ENCODE peak calls at places on chromosomes 2 and 18, in ten cellular contexts. I, G, D, Q, T, X, V, E, L and U are unnamed samples.

GRCh38 chr2:19810148-19810547 is 91.6 kb downstream of the TTC32 start:
- DNase-seq in G (no peak), V (no peak), D (no peak), E (no peak), L (no peak), Q (no peak), X (no peak), T (no peak), I (no peak), U (no peak)

GRCh38 chr2:31505133-31505532 is 75.6 kb downstream of the SRD5A2 start:
- DNase-seq in T (no peak), E (no peak), X (no peak), L (no peak), I (no peak), Q (no peak), D (no peak), V (no peak), G (no peak), U (no peak)

GRCh38 chr2:46170011-46170410 is 127.2 kb upstream of the EPAS1 start:
- DNase-seq in G (no peak), D (no peak), X (no peak), I (no peak), V (no peak), L (no peak), T (no peak), E (no peak), Q (no peak), U (no peak)

GRCh38 chr2:170493698-170494097 is 221.4 kb upstream of the SP5 start:
- DNase-seq in D (no peak), V (no peak), L (no peak), G (peak; percentile 43), X (no peak), E (no peak), I (no peak), Q (no peak), T (no peak), U (no peak)

GRCh38 chr2:240925576-240926515 is 19.7 kb downstream of the CROCC2 start:
- DNase-seq in D (no peak), L (peak; percentile 11), X (peak; percentile 37), E (peak; percentile 7), G (no peak), I (no peak), T (no peak), Q (peak; percentile 66), V (peak; percentile 15), U (no peak)

GRCh38 chr2:46669996-46670793 is 190.8 kb downstream of the TMEM247 start:
- DNase-seq in I (no peak), T (peak; percentile 65), G (peak; percentile 59), D (no peak), Q (no peak), L (no peak), E (no peak), X (no peak), V (no peak), U (no peak)

GRCh38 chr2:12036640-12036983 is 290.2 kb downstream of the LPIN1 start:
- DNase-seq in D (no peak), V (no peak), X (peak; percentile 43), L (no peak), G (no peak), E (no peak), T (no peak), I (no peak), Q (no peak), U (no peak)

GRCh38 chr18:25223899-25224607 is 127.9 kb downstream of the ZNF521 start:
- DNase-seq in Q (no peak), D (no peak), V (peak; percentile 53), X (no peak), L (no peak), I (no peak), E (no peak), T (no peak), G (no peak), U (no peak)

GRCh38 chr2:125004091-125004800 is 979.2 kb downstream of the CNTNAP5 start:
- DNase-seq in L (no peak), D (no peak), T (no peak), Q (no peak), G (no peak), V (no peak), X (no peak), I (no peak), E (no peak), U (no peak)

GRCh38 chr18:23833714-23834113 is 144.5 kb downstream of the LAMA3 start:
- DNase-seq in I (no peak), D (no peak), E (no peak), X (no peak), T (no peak), L (no peak), V (no peak), G (no peak), Q (no peak), U (no peak)

GRCh38 chr18:72895548-72895947 is 27.8 kb upstream of the NETO1 start:
- DNase-seq in I (no peak), E (no peak), Q (no peak), T (no peak), X (no peak), D (no peak), G (peak; percentile 2), V (no peak), L (no peak), U (no peak)

DNA sequence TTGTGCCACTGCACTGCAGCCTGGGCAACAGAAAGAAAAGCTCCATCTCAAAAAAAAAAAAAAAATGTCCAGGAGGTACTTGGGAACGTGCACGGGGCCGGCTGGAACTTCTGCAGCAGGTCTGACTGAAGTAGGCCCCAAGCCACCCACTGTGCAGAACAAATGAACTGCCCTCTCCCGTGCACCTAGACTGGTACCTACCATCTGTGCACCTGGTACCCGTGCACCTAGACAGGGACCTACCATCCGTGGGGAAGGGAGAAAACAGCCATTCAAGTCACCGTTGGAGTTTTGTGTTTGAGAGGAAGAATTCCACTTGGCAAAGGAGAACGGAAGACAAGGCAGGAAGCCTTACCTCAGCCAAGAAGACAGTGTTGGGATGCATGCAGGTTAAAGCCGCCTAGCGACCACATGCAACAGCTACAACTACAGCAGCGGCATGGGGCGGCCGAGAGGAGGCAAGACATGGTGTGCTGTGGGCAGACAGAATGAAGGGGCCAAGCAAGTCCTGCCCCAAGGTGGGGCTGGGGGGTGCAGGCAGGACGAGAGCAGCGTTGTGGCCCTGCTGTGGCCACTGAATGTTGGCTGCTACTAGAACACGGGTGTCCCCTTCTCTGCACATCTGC is 16.1 kb downstream of the ST3GAL5 start:
- DNase-seq in I (no peak), E (no peak), T (no peak), Q (no peak), D (no peak), X (no peak), V (no peak), L (no peak), G (no peak), U (no peak)
- TF ChIP-seq CTCF in I (no peak), E (no peak), T (no peak), Q (no peak), D (no peak), X (no peak), V (no peak), L (no peak), G (no peak), U (no peak)

DNA sequence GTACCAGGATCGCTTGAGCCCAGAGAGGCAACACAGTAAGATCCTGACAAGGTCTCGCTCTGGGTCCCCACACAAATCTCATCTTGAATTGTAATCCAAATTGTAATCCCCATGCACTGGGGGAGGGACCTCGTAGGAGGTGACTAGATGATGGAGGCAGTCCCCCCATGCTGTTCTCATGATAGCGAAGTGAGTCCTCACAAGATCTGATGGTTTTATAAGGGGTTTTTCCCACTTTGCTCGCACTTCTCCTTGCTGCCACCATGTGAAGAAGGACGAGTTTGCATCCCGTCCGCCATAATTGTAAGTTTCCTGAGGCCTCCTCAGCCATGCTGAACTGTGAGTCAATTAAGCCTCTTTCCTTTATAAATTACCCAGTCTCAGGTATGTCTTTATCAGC is 46.0 kb upstream of the SERTAD2 start:
- DNase-seq in T (no peak), L (no peak), G (no peak), V (no peak), X (peak; percentile 61), Q (no peak), D (no peak), I (no peak), E (no peak), U (no peak)
- TF ChIP-seq CTCF in T (no peak), L (no peak), G (peak; percentile 20), V (no peak), X (peak; percentile 46), Q (no peak), D (no peak), I (peak; percentile 43), E (no peak), U (no peak)

DNA sequence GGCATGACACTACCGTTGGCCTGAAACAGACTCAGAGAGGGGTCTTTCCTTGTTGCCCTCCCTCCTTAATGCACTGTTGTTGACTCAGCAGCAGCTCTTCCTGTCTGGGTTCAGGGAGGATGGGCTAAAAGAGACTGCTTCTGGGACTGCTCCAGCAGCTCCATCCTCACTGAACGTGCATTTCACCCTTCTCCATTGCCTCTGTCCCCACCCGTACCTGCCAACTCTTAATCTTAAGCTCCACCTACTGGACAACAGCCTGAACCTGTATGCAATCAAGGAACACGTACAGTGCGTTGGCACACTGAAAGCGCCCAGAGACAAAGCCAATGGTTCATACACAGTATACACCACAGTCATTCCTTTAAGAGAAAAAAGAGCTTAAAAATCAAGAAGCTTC is 230.8 kb upstream of the RAB6C start:
- DNase-seq in T (no peak), V (no peak), X (no peak), I (peak; percentile 12), L (no peak), E (no peak), G (no peak), Q (no peak), D (no peak), U (no peak)
- TF ChIP-seq CTCF in T (no peak), V (no peak), X (no peak), I (peak; percentile 52), L (no peak), E (no peak), G (no peak), Q (peak; percentile 13), D (no peak), U (no peak)

GRCh38 chr18:45213040-45213333 is 402.3 kb upstream of the SLC14A2 start:
- DNase-seq in V (no peak), I (no peak), G (no peak), D (no peak), T (no peak), E (no peak), L (no peak), Q (no peak), X (no peak), U (no peak)
- TF ChIP-seq CTCF in V (no peak), I (no peak), G (no peak), D (no peak), T (no peak), E (peak; percentile 14), L (peak; percentile 60), Q (no peak), X (peak; percentile 68), U (no peak)

DNA sequence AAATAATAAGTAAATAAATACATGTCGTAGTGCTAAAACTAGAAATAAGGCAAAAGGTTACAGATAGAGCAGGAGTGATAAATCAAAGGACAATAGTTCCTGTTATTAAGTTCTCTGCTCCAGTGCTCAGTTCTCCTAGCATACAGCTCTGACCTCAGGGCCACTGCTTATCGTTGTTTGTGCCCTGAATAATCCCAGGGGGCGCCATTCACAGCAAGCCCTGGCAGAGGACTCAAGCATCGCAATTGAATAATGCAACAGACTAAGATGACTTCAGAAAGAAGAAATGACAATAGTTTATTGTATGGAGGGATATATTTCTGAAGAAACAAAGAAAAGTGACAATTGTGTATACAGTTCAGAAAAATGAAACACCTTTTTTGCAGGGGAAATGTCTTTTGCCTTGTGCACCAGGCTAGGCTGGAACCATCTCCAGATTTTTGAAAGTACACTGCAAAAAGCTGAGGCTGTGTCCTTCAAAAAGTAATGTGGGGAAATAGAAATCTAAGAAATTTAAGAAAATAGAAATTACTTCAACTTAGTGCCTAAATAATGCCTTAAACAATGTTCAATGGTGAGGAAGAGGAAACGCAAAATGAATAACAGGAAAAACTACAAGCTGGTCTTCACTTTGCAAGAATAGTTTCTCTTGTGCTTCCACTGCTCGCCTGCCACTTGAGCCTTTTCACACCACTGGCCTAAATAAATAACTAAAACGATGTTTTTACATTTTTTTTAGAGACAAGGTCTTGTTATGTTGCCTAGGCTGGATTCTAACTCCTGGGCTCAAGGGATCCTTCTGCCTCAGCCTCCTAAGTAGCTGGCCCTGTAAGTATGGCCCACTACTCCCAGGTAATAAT is 19.0 kb upstream of the CCNYL1 start:
- DNase-seq in L (no peak), V (no peak), X (peak; percentile 57), Q (no peak), G (peak; percentile 25), T (peak; percentile 32), D (no peak), I (peak; percentile 61), E (peak; percentile 58), U (no peak)
- TF ChIP-seq CTCF in L (peak; percentile 59), V (no peak), X (peak; percentile 70), Q (peak; percentile 45), G (peak; percentile 65), T (peak; percentile 37), D (no peak), I (peak; percentile 90), E (peak; percentile 30), U (peak; percentile 39)